ENCODE peak calls at places on chromosomes 6 and 20, in ten cellular contexts. One of them, this sample, is unnamed. For H3K27me3, the result is how much of the 10 kb centered on the place peaks cover.

GRCh38 chr6:157800420-157801237 is 22.4 kb upstream of the SNX9 start:
- DNase-seq in IMR-90: peak
- DNase-seq in spleen: no peak
- DNase-seq in heart right ventricle: no peak
- DNase-seq in H1: no peak
- DNase-seq in AG04450: peak
- DNase-seq in left ventricle myocardium inferior: no peak
- DNase-seq in breast epithelium: no peak
- DNase-seq in HL-60: no peak
- DNase-seq in heart left ventricle: no peak
- DNase-seq in this sample: peak

GRCh38 chr6:160141001-160141726 is 19.5 kb downstream of the SLC22A1 start:
- DNase-seq in IMR-90: peak
- DNase-seq in spleen: no peak
- DNase-seq in heart right ventricle: no peak
- DNase-seq in H1: no peak
- DNase-seq in AG04450: peak
- DNase-seq in left ventricle myocardium inferior: no peak
- DNase-seq in breast epithelium: no peak
- DNase-seq in HL-60: no peak
- DNase-seq in heart left ventricle: no peak
- DNase-seq in this sample: no peak

GRCh38 chr6:89291256-89291819 is 23.8 kb downstream of the GABRR2 start:
- DNase-seq in IMR-90: no peak
- DNase-seq in spleen: no peak
- DNase-seq in heart right ventricle: no peak
- DNase-seq in H1: no peak
- DNase-seq in AG04450: no peak
- DNase-seq in left ventricle myocardium inferior: no peak
- DNase-seq in breast epithelium: no peak
- DNase-seq in HL-60: no peak
- DNase-seq in heart left ventricle: no peak
- DNase-seq in this sample: no peak

GRCh38 chr20:53655909-53656652 is 62.4 kb upstream of the ZNF217 start:
- DNase-seq in IMR-90: peak
- DNase-seq in spleen: no peak
- DNase-seq in heart right ventricle: no peak
- DNase-seq in H1: no peak
- DNase-seq in AG04450: no peak
- DNase-seq in left ventricle myocardium inferior: no peak
- DNase-seq in breast epithelium: no peak
- DNase-seq in HL-60: no peak
- DNase-seq in heart left ventricle: no peak
- DNase-seq in this sample: no peak

GRCh38 chr6:148776321-148776966 is 29.6 kb downstream of the UST start:
- DNase-seq in IMR-90: peak
- DNase-seq in spleen: no peak
- DNase-seq in heart right ventricle: no peak
- DNase-seq in H1: no peak
- DNase-seq in AG04450: peak
- DNase-seq in left ventricle myocardium inferior: no peak
- DNase-seq in breast epithelium: no peak
- DNase-seq in HL-60: peak
- DNase-seq in heart left ventricle: no peak
- DNase-seq in this sample: no peak

GRCh38 chr6:21998539-21998938 is 298.3 kb downstream of the PRL start:
- DNase-seq in IMR-90: no peak
- DNase-seq in spleen: no peak
- DNase-seq in heart right ventricle: no peak
- DNase-seq in H1: no peak
- DNase-seq in AG04450: no peak
- DNase-seq in left ventricle myocardium inferior: no peak
- DNase-seq in breast epithelium: no peak
- DNase-seq in HL-60: no peak
- DNase-seq in heart left ventricle: no peak
- DNase-seq in this sample: no peak

GRCh38 chr6:134170844-134171243 is 118.4 kb upstream of the SLC2A12 start:
- DNase-seq in IMR-90: peak
- DNase-seq in spleen: no peak
- DNase-seq in heart right ventricle: no peak
- DNase-seq in H1: no peak
- DNase-seq in AG04450: no peak
- DNase-seq in left ventricle myocardium inferior: no peak
- DNase-seq in breast epithelium: no peak
- DNase-seq in HL-60: no peak
- DNase-seq in heart left ventricle: no peak
- DNase-seq in this sample: no peak

GRCh38 chr6:12886961-12887775 is 170.6 kb downstream of the PHACTR1 start:
- DNase-seq in IMR-90: no peak
- DNase-seq in spleen: no peak
- DNase-seq in heart right ventricle: no peak
- DNase-seq in H1: peak
- DNase-seq in AG04450: no peak
- DNase-seq in left ventricle myocardium inferior: no peak
- DNase-seq in breast epithelium: no peak
- DNase-seq in HL-60: no peak
- DNase-seq in heart left ventricle: no peak
- DNase-seq in this sample: no peak

GRCh38 chr20:52981051-52981450 is 8.9 kb downstream of the TSHZ2 start:
- DNase-seq in IMR-90: no peak
- DNase-seq in spleen: no peak
- DNase-seq in heart right ventricle: no peak
- DNase-seq in H1: no peak
- DNase-seq in AG04450: no peak
- DNase-seq in left ventricle myocardium inferior: no peak
- DNase-seq in breast epithelium: no peak
- DNase-seq in HL-60: no peak
- DNase-seq in heart left ventricle: no peak
- DNase-seq in this sample: no peak

GRCh38 chr6:35213824-35214756 is at the start of gene SCUBE3:
- DNase-seq in IMR-90: peak
- DNase-seq in spleen: no peak
- DNase-seq in heart right ventricle: peak
- DNase-seq in H1: no peak
- DNase-seq in AG04450: no peak
- DNase-seq in left ventricle myocardium inferior: peak
- DNase-seq in breast epithelium: no peak
- DNase-seq in HL-60: no peak
- DNase-seq in heart left ventricle: no peak
- DNase-seq in this sample: no peak

GRCh38 chr20:15379897-15380296 is 1042.5 kb upstream of the FLRT3 start:
- DNase-seq in IMR-90: no peak
- DNase-seq in spleen: no peak
- DNase-seq in heart right ventricle: no peak
- DNase-seq in H1: no peak
- DNase-seq in AG04450: no peak
- DNase-seq in left ventricle myocardium inferior: no peak
- DNase-seq in breast epithelium: no peak
- DNase-seq in HL-60: no peak
- DNase-seq in heart left ventricle: no peak
- DNase-seq in this sample: no peak

GRCh38 chr6:34142046-34142445 is 3.8 kb downstream of the GRM4 start:
- DNase-seq in IMR-90: no peak
- DNase-seq in spleen: no peak
- DNase-seq in heart right ventricle: no peak
- DNase-seq in H1: no peak
- DNase-seq in AG04450: no peak
- DNase-seq in left ventricle myocardium inferior: no peak
- DNase-seq in breast epithelium: no peak
- DNase-seq in HL-60: no peak
- DNase-seq in heart left ventricle: no peak
- DNase-seq in this sample: no peak
- H3K27me3 ChIP-seq in IMR-90: half or more
- H3K27me3 ChIP-seq in spleen: half or more
- H3K27me3 ChIP-seq in heart right ventricle: half or more
- H3K27me3 ChIP-seq in H1: under half
- H3K27me3 ChIP-seq in AG04450: half or more
- H3K27me3 ChIP-seq in left ventricle myocardium inferior: half or more
- H3K27me3 ChIP-seq in breast epithelium: under half
- H3K27me3 ChIP-seq in HL-60: half or more
- H3K27me3 ChIP-seq in heart left ventricle: half or more
- H3K27me3 ChIP-seq in this sample: under half

DNA sequence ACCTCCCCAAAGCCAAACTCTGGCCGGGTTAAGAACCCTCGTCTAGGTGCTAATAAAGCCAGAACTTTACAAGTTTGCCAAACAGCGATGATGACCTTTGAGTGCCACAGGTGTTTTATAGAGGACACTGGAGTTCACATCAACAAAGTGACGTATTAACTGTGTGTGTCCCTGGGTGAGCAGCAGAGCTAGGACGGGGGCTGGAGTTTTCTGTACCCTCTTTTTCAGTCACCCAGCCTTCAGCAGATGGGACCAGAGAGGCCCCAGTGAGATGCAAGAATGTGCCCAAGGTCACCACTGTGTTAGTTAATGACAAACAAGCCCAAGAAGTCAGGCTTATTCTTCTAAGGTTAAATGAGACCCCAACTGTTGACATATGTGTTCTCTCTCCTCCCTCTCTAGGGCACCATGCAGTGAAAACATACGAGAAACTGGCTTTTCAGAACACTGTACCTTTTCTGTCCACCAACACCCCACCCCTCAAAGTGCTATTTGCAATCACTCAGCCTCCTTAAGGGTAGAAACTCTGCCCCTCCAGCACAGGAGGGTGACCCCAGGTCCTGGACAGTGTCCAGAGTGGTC is 5.3 kb downstream of the SDC4 start:
- DNase-seq in IMR-90: no peak
- DNase-seq in spleen: no peak
- DNase-seq in heart right ventricle: no peak
- DNase-seq in H1: no peak
- DNase-seq in AG04450: no peak
- DNase-seq in left ventricle myocardium inferior: no peak
- DNase-seq in breast epithelium: no peak
- DNase-seq in HL-60: no peak
- DNase-seq in heart left ventricle: no peak
- DNase-seq in this sample: no peak
- H3K4me3 ChIP-seq in IMR-90: no peak
- H3K4me3 ChIP-seq in spleen: peak
- H3K4me3 ChIP-seq in heart right ventricle: no peak
- H3K4me3 ChIP-seq in H1: peak
- H3K4me3 ChIP-seq in AG04450: peak
- H3K4me3 ChIP-seq in left ventricle myocardium inferior: peak
- H3K4me3 ChIP-seq in breast epithelium: no peak
- H3K4me3 ChIP-seq in HL-60: no peak
- H3K4me3 ChIP-seq in heart left ventricle: no peak
- H3K4me3 ChIP-seq in this sample: no peak

GRCh38 chr20:61899971-61900370 is 165.7 kb downstream of the TAF4 start:
- DNase-seq in IMR-90: no peak
- DNase-seq in spleen: peak
- DNase-seq in heart right ventricle: peak
- DNase-seq in H1: no peak
- DNase-seq in AG04450: no peak
- DNase-seq in left ventricle myocardium inferior: no peak
- DNase-seq in breast epithelium: no peak
- DNase-seq in HL-60: no peak
- DNase-seq in heart left ventricle: no peak
- DNase-seq in this sample: no peak
- H3K27me3 ChIP-seq in IMR-90: under half
- H3K27me3 ChIP-seq in spleen: under half
- H3K27me3 ChIP-seq in heart right ventricle: under half
- H3K27me3 ChIP-seq in H1: under half
- H3K27me3 ChIP-seq in AG04450: under half
- H3K27me3 ChIP-seq in left ventricle myocardium inferior: half or more
- H3K27me3 ChIP-seq in breast epithelium: under half
- H3K27me3 ChIP-seq in HL-60: under half
- H3K27me3 ChIP-seq in heart left ventricle: under half
- H3K27me3 ChIP-seq in this sample: under half

GRCh38 chr6:46735720-46736031 is 501 bp upstream of the PLA2G7 start:
- DNase-seq in IMR-90: no peak
- DNase-seq in spleen: no peak
- DNase-seq in heart right ventricle: no peak
- DNase-seq in H1: no peak
- DNase-seq in AG04450: no peak
- DNase-seq in left ventricle myocardium inferior: no peak
- DNase-seq in breast epithelium: no peak
- DNase-seq in HL-60: no peak
- DNase-seq in heart left ventricle: no peak
- DNase-seq in this sample: no peak

GRCh38 chr6:46736913-46737312 is 1.7 kb upstream of the PLA2G7 start:
- DNase-seq in IMR-90: no peak
- DNase-seq in spleen: no peak
- DNase-seq in heart right ventricle: no peak
- DNase-seq in H1: no peak
- DNase-seq in AG04450: no peak
- DNase-seq in left ventricle myocardium inferior: no peak
- DNase-seq in breast epithelium: no peak
- DNase-seq in HL-60: no peak
- DNase-seq in heart left ventricle: no peak
- DNase-seq in this sample: no peak

GRCh38 chr6:46733410-46733809 is 1.8 kb downstream of the PLA2G7 start:
- DNase-seq in IMR-90: no peak
- DNase-seq in spleen: no peak
- DNase-seq in heart right ventricle: no peak
- DNase-seq in H1: no peak
- DNase-seq in AG04450: no peak
- DNase-seq in left ventricle myocardium inferior: no peak
- DNase-seq in breast epithelium: no peak
- DNase-seq in HL-60: no peak
- DNase-seq in heart left ventricle: no peak
- DNase-seq in this sample: no peak

GRCh38 chr6:46730918-46731461 is 4.2 kb downstream of the PLA2G7 start:
- DNase-seq in IMR-90: no peak
- DNase-seq in spleen: no peak
- DNase-seq in heart right ventricle: no peak
- DNase-seq in H1: no peak
- DNase-seq in AG04450: no peak
- DNase-seq in left ventricle myocardium inferior: no peak
- DNase-seq in breast epithelium: no peak
- DNase-seq in HL-60: peak
- DNase-seq in heart left ventricle: no peak
- DNase-seq in this sample: no peak

DNA sequence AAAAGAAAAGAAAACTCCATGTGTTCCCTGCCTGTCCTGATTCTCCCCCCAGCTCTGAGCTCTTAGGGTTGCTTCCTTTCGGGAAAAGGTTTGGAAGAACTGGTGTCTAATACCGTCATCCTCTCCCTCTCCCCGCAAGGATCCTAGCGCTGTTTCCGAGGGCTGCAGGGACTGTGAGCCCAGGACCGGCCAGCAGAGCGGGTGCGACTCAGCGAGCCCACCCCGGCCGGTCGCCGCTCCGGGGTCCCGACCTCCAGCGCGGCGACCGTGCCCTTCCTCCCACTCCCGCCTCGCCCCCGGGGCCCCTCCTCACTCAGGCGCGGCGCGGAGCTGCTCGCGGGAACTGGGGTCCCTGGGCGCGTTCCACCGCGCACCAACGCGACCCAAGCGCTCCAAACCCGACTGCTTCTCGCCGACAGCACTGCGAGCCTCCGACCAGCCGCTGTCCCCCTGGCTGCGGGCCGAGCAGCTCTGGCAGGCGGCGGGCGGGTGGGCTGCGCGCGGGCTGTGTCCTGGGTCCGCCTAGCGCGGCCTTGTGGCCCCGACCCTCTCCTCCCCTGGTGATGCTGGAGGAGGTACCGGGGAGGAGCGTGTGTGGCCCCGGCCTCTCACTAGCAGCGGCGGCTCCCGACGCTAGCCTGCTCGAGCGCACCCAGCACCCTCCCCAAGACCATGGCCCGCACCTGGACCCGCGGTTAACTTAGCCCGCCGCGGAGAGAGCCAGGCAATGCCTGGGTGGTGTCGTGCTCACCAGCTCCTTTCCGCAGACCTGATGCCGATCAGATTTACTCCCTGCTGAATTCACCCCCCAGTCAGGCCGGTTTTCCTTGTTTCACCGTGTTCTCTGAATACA is at the start of gene PLA2G7:
- DNase-seq in IMR-90: no peak
- DNase-seq in spleen: peak
- DNase-seq in heart right ventricle: peak
- DNase-seq in H1: no peak
- DNase-seq in AG04450: no peak
- DNase-seq in left ventricle myocardium inferior: peak
- DNase-seq in breast epithelium: no peak
- DNase-seq in HL-60: no peak
- DNase-seq in heart left ventricle: no peak
- DNase-seq in this sample: no peak
- H3K4me3 ChIP-seq in IMR-90: peak
- H3K4me3 ChIP-seq in spleen: peak
- H3K4me3 ChIP-seq in heart right ventricle: peak
- H3K4me3 ChIP-seq in H1: peak
- H3K4me3 ChIP-seq in AG04450: no peak
- H3K4me3 ChIP-seq in left ventricle myocardium inferior: peak
- H3K4me3 ChIP-seq in breast epithelium: peak
- H3K4me3 ChIP-seq in HL-60: peak
- H3K4me3 ChIP-seq in heart left ventricle: peak
- H3K4me3 ChIP-seq in this sample: no peak